ENCODE peak calls at places on chromosomes 5 and 9, in four cellular contexts. W, N, E and M are unnamed samples.

GRCh38 chr5:168162464-168162863 is 129.0 kb upstream of the WWC1 start:
- DNase-seq in W (no peak), N (no peak), E (no peak), M (no peak)

GRCh38 chr5:159337291-159337974 is 7.1 kb upstream of the IL12B start:
- DNase-seq in W (peak; percentile 67), N (no peak), E (peak; percentile 21), M (peak; percentile 90)

GRCh38 chr5:126464016-126464415 is 40.8 kb downstream of the GRAMD2B start:
- DNase-seq in W (no peak), N (no peak), E (no peak), M (peak; percentile 55)

GRCh38 chr5:175523292-175523691 is 44.9 kb downstream of the SFXN1 start:
- DNase-seq in W (no peak), N (no peak), E (no peak), M (no peak)

GRCh38 chr5:137217599-137218200 is 281.4 kb downstream of the SPOCK1 start:
- DNase-seq in W (peak; percentile 49), N (no peak), E (peak; percentile 56), M (peak; percentile 73)

GRCh38 chr9:97640290-97640689 is 6.7 kb downstream of the NCBP1 start:
- DNase-seq in W (no peak), N (no peak), E (no peak), M (no peak)

GRCh38 chr5:21823076-21823574 is 1030.0 kb downstream of the CDH12 start:
- DNase-seq in W (peak; percentile 35), N (no peak), E (no peak), M (peak; percentile 19)

GRCh38 chr9:137664676-137665075 is 45.9 kb downstream of the EHMT1 start:
- DNase-seq in W (peak; percentile 59), N (peak; percentile 43), E (no peak), M (no peak)

GRCh38 chr5:172648008-172648359 is 6.9 kb downstream of the NEURL1B start:
- DNase-seq in W (no peak), N (no peak), E (no peak), M (peak; percentile 99)

DNA sequence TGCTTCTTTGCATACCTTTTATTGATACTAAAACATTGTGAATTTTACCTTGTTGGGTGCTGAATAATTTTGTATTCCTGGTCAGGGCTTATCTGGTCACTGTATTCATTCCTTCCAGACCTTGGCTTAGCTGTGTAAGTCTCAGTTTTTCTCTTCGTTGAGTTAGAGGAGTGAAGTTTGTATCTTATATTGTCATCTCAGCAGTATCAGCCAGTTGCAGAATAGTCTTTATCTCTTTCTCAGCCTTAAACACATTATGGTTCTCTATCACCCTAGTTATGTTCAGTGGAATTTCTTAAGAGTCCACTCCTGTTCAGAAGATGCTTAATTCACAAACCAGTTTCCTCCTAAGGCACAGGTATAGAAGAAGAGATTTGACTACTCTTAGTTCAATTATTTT is 25.2 kb downstream of the MTREX start:
- DNase-seq in W (no peak), N (no peak), E (no peak), M (no peak)
- H3K36me3 ChIP-seq in W (peaks cover 15% of the 10 kb centered on the region), N (peaks cover 69% of the 10 kb centered on the region), E (no peaks in the 10 kb centered on the region), M (peaks cover 1% of the 10 kb centered on the region)

GRCh38 chr9:127578952-127579853 is 32.9 kb upstream of the STXBP1 start:
- DNase-seq in W (peak; percentile 96), N (peak; percentile 87), E (peak; percentile 95), M (peak; percentile 96)
- TF ChIP-seq CTCF in W (peak; percentile 51), N (no peak), E (peak; percentile 38), M (peak; percentile 26)

DNA sequence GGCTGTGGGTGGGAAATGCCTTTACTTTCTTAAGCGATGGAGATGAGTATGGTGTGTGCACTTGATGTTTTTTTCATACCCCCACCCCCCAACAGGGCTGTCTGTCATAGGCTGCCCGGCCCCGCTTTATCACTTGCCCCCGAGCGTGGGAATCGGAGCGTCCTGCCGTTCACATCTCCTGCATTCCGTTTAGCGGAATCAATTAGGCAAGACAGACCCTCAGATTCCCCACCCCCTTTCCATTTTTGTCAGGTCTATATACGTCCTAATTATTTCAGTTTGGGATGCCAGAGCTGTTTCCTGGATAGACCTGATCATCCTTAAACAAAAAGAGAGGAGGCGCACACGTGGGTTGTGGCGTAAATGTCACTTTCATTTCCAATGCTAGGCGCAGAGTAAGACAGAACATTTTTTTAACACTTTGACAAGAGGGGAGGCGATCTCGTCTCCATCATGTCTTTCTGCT is 217.2 kb downstream of the MEF2C start:
- DNase-seq in W (no peak), N (no peak), E (no peak), M (no peak)
- H3K27me3 ChIP-seq in W (no peaks in the 10 kb centered on the region), N (peaks cover 30% of the 10 kb centered on the region), E (peaks cover 57% of the 10 kb centered on the region), M (peaks cover 43% of the 10 kb centered on the region)

GRCh38 chr5:65800775-65801174 is 78.8 kb downstream of the NLN start:
- DNase-seq in W (no peak), N (no peak), E (no peak), M (no peak)

GRCh38 chr5:65796917-65797316 is 74.9 kb downstream of the NLN start:
- DNase-seq in W (no peak), N (no peak), E (no peak), M (no peak)

GRCh38 chr5:65801332-65801731 is 79.3 kb downstream of the NLN start:
- DNase-seq in W (no peak), N (no peak), E (no peak), M (no peak)

GRCh38 chr5:65802080-65802479 is 80.1 kb downstream of the NLN start:
- DNase-seq in W (no peak), N (no peak), E (no peak), M (no peak)

GRCh38 chr5:65799857-65800256 is 77.9 kb downstream of the NLN start:
- DNase-seq in W (no peak), N (no peak), E (no peak), M (no peak)
- H3K36me3 ChIP-seq in W (peaks cover 4% of the 10 kb centered on the region), N (no peaks in the 10 kb centered on the region), E (no peaks in the 10 kb centered on the region), M (peaks cover 4% of the 10 kb centered on the region)